ENCODE peak calls at places on chromosomes 7 and 10, in five cellular contexts. I is H1, F is mesenchymal stem cell, X is IMR-90, U is H9. L is an unnamed sample.

GRCh38 chr10:91163269-91163708 is 57.2 kb upstream of the PCGF5 start:
- DNase-seq in I (peak), F (peak), X (peak), U (peak), L (peak)

GRCh38 chr10:96369890-96370574 is 11.2 kb upstream of the OPALIN start:
- DNase-seq in I (no peak), F (no peak), X (no peak), U (no peak), L (no peak)

GRCh38 chr7:19464241-19464640 is 244.6 kb downstream of the POLR1F start:
- DNase-seq in I (no peak), F (peak), X (peak), U (no peak), L (no peak)

GRCh38 chr7:86653919-86654659 is 10.4 kb downstream of the GRM3 start:
- DNase-seq in I (no peak), F (no peak), X (no peak), U (peak), L (peak)

GRCh38 chr10:75283150-75284096 is 47.7 kb upstream of the COMTD1 start:
- DNase-seq in I (peak), F (peak), X (peak), U (peak), L (no peak)

GRCh38 chr10:43396061-43396927 is 12.7 kb downstream of the HNRNPF start:
- DNase-seq in I (peak), F (peak), X (peak), U (peak), L (peak)

GRCh38 chr7:28343462-28343861 is 68.9 kb upstream of the CREB5 start:
- DNase-seq in I (no peak), F (no peak), X (no peak), U (no peak), L (no peak)

GRCh38 chr10:85617751-85618150 is 748.8 kb downstream of the GRID1 start:
- DNase-seq in I (no peak), F (no peak), X (no peak), U (no peak), L (no peak)

GRCh38 chr10:86730227-86730626 is 26.2 kb upstream of the BMPR1A start:
- DNase-seq in I (no peak), F (no peak), X (peak), U (no peak), L (no peak)

GRCh38 chr7:157708896-157709295 is 372.1 kb downstream of the DNAJB6 start:
- DNase-seq in I (no peak), F (no peak), X (no peak), U (no peak), L (no peak)

GRCh38 chr10:9209105-9209798 is 1154.8 kb downstream of the GATA3 start:
- DNase-seq in I (peak), F (peak), X (peak), U (peak), L (peak)

GRCh38 chr7:84207025-84207424 is 12.4 kb upstream of the SEMA3A start:
- DNase-seq in I (no peak), F (no peak), X (no peak), U (peak), L (no peak)

GRCh38 chr10:13193637-13194036 is 32.3 kb downstream of the MCM10 start:
- DNase-seq in I (no peak), F (no peak), X (no peak), U (no peak), L (no peak)

GRCh38 chr7:55130554-55131198 is 111.9 kb downstream of the EGFR start:
- DNase-seq in I (no peak), F (peak), X (peak), U (no peak), L (peak)

GRCh38 chr7:134741901-134742635 is 37.4 kb upstream of the CALD1 start:
- DNase-seq in I (no peak), F (peak), X (peak), U (peak), L (no peak)

GRCh38 chr10:25024528-25024927 is 8.1 kb downstream of the THNSL1 start:
- DNase-seq in I (no peak), F (no peak), X (no peak), U (no peak), L (no peak)

GRCh38 chr10:35203744-35204143 is 77.1 kb downstream of the CREM start:
- DNase-seq in I (no peak), F (no peak), X (no peak), U (no peak), L (no peak)

GRCh38 chr7:116674508-116675173 is 2.6 kb downstream of the MET start:
- DNase-seq in I (no peak), F (peak), X (peak), U (no peak), L (no peak)

GRCh38 chr7:144670251-144670650 is 165.6 kb downstream of the TPK1 start:
- DNase-seq in I (no peak), F (no peak), X (no peak), U (no peak), L (no peak)

GRCh38 chr10:3766046-3766761 is 18.8 kb downstream of the KLF6 start:
- DNase-seq in I (no peak), F (peak), X (peak), U (no peak), L (no peak)

GRCh38 chr7:48760528-48761265 is 163.7 kb upstream of the CDC14C start:
- DNase-seq in I (no peak), F (no peak), X (no peak), U (no peak), L (no peak)

GRCh38 chr10:12596055-12596576 is 246.8 kb downstream of the CAMK1D start:
- DNase-seq in I (no peak), F (no peak), X (no peak), U (no peak), L (no peak)

GRCh38 chr10:123891147-123892011 is at the start of gene CPXM2:
- DNase-seq in I (peak), F (no peak), X (no peak), U (peak), L (no peak)

GRCh38 chr7:150958071-150958552 is 20.0 kb downstream of the KCNH2 start:
- DNase-seq in I (peak), F (no peak), X (no peak), U (no peak), L (no peak)

GRCh38 chr7:150954986-150955518 is 23.1 kb downstream of the KCNH2 start:
- DNase-seq in I (no peak), F (no peak), X (no peak), U (no peak), L (no peak)

GRCh38 chr7:150955519-150956394 is 22.4 kb downstream of the KCNH2 start:
- DNase-seq in I (peak), F (no peak), X (peak), U (no peak), L (no peak)

GRCh38 chr7:150957119-150958020 is 20.8 kb downstream of the KCNH2 start:
- DNase-seq in I (no peak), F (no peak), X (no peak), U (no peak), L (no peak)

GRCh38 chr7:150956395-150957118 is 21.6 kb downstream of the KCNH2 start:
- DNase-seq in I (no peak), F (no peak), X (no peak), U (no peak), L (no peak)
- H3K14ac ChIP-seq in I (no peak), F (no peak), X (no peak), U (no peak), L (peak)

GRCh38 chr7:64999165-65000004 is 7.1 kb downstream of the ERV3-1 start:
- DNase-seq in I (no peak), F (peak), X (peak), U (no peak), L (no peak)
- H3K14ac ChIP-seq in I (no peak), F (no peak), X (no peak), U (no peak), L (no peak)

GRCh38 chr10:47404446-47404845 is 20.4 kb upstream of the ZNF488 start:
- DNase-seq in I (no peak), F (no peak), X (no peak), U (peak), L (no peak)
- H3K14ac ChIP-seq in I (no peak), F (peak), X (no peak), U (no peak), L (peak)

DNA sequence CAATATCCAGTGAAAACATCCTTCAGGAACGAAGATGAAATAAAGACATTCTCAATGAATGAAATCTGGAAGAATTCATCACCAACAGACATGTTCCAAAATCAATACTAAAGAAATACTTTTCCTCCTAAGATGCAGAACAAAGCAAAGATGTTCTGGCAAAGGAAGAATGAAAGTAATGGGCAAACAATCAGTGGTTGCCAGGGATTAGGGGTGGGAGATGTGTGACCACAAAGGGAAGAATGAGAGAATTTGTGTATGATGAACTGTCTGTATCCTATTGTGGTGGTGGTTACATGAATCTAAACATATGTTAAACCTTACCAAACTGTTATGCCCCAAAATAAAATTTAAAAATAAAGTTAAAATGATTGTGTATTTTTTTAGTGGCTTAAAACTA is 52.8 kb upstream of the EEPD1 start:
- DNase-seq in I (no peak), F (no peak), X (no peak), U (no peak), L (no peak)
- H3K14ac ChIP-seq in I (no peak), F (no peak), X (no peak), U (no peak), L (no peak)

DNA sequence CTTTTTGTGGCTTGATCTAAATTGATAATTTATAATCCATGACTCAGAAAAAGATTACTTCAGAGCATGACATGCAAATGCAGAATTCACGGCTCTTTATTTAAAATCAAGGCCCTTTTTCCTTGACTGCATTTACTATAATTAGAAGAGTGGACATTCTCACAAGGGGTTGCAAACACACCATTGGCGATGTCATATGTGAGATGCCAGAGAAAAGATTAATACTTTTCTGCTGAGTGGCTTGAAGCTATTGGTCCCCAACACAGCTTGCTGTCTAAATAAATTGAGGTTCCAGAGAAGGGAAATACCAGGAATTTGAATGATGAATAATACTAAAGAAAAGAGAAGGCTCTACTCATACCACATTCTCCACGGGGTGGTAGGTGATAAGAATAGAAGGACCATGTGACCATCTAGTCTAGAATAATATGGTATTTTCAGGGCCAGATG is 78.7 kb upstream of the ARID5B start:
- DNase-seq in I (no peak), F (peak), X (peak), U (no peak), L (no peak)
- H3K14ac ChIP-seq in I (no peak), F (no peak), X (no peak), U (no peak), L (no peak)